ENCODE peak calls at places on chromosomes 4 and X, in seven cellular contexts. Q is transverse colon, G is prostate gland, P is endothelial cell of umbilical vein, F is sigmoid colon, A is GM12878, S is H1. X is an unnamed sample.

GRCh38 chr4:54433686-54434085 is 204.6 kb downstream of the PDGFRA start:
- DNase-seq in Q (no peak), G (no peak), P (peak), F (no peak), A (no peak), S (no peak), X (no peak)

GRCh38 chr4:124343711-124344110 is 368.8 kb downstream of the ANKRD50 start:
- DNase-seq in Q (no peak), G (no peak), P (no peak), F (no peak), A (no peak), S (no peak), X (no peak)

GRCh38 chrX:111282991-111283390 is 12.7 kb upstream of the CAPN6 start:
- DNase-seq in Q (no peak), G (no peak), P (no peak), F (no peak), A (no peak), S (no peak), X (no peak)

GRCh38 chrX:81996166-81996565 is 794.3 kb downstream of the SH3BGRL start:
- DNase-seq in Q (no peak), G (no peak), P (no peak), F (no peak), A (no peak), S (no peak), X (no peak)

GRCh38 chrX:140799216-140799615 is 89.7 kb downstream of the LINC00632 start:
- DNase-seq in Q (no peak), G (no peak), P (no peak), F (no peak), A (no peak), S (no peak), X (no peak)

GRCh38 chrX:130166503-130166777 is 799 bp upstream of the AIFM1 start:
- DNase-seq in Q (no peak), G (no peak), P (no peak), F (no peak), A (no peak), S (no peak), X (no peak)

GRCh38 chr4:3413217-3413671 is 28.5 kb upstream of the HGFAC start:
- DNase-seq in Q (no peak), G (no peak), P (no peak), F (peak), A (no peak), S (no peak), X (no peak)

GRCh38 chrX:153887385-153887784 is 1.4 kb upstream of the L1CAM start:
- DNase-seq in Q (no peak), G (no peak), P (no peak), F (no peak), A (no peak), S (no peak), X (no peak)

GRCh38 chr4:99633772-99634171 is 23.9 kb downstream of the C4orf54 start:
- DNase-seq in Q (no peak), G (no peak), P (no peak), F (no peak), A (no peak), S (no peak), X (no peak)

GRCh38 chr4:10066704-10067651 is 45.7 kb upstream of the SLC2A9 start:
- DNase-seq in Q (no peak), G (no peak), P (no peak), F (no peak), A (no peak), S (no peak), X (no peak)

GRCh38 chrX:38275615-38276014 is 51.7 kb downstream of the RPGR start:
- DNase-seq in Q (no peak), G (no peak), P (peak), F (no peak), A (peak), S (no peak), X (no peak)

GRCh38 chrX:13967636-13968035 is 62.1 kb downstream of the GEMIN8 start:
- DNase-seq in Q (no peak), G (no peak), P (no peak), F (no peak), A (no peak), S (no peak), X (no peak)

GRCh38 chr4:109576462-109576861 is 16.4 kb downstream of the MCUB start:
- DNase-seq in Q (no peak), G (no peak), P (peak), F (no peak), A (no peak), S (no peak), X (no peak)

GRCh38 chr4:16250665-16251365 is 24.5 kb upstream of the TAPT1 start:
- DNase-seq in Q (no peak), G (no peak), P (no peak), F (no peak), A (no peak), S (no peak), X (no peak)

GRCh38 chrX:40041915-40042314 is 55.8 kb downstream of the BCOR start:
- DNase-seq in Q (no peak), G (no peak), P (no peak), F (no peak), A (no peak), S (no peak), X (no peak)

GRCh38 chr4:14608630-14609029 is 393.7 kb upstream of the CPEB2 start:
- DNase-seq in Q (no peak), G (no peak), P (no peak), F (no peak), A (no peak), S (no peak), X (no peak)

GRCh38 chrX:1451676-1452496 is 823 bp downstream of the ASMTL start:
- DNase-seq in Q (peak), G (no peak), P (no peak), F (peak), A (no peak), S (no peak), X (no peak)

GRCh38 chr4:156672924-156673323 is 298.7 kb downstream of the PDGFC start:
- DNase-seq in Q (no peak), G (no peak), P (no peak), F (no peak), A (no peak), S (no peak), X (no peak)

GRCh38 chr4:138494931-138495330 is 252.8 kb upstream of the SLC7A11 start:
- DNase-seq in Q (no peak), G (no peak), P (peak), F (no peak), A (peak), S (peak), X (no peak)

GRCh38 chr4:137694138-137694537 is 161.8 kb upstream of the PCDH18 start:
- DNase-seq in Q (no peak), G (no peak), P (peak), F (no peak), A (no peak), S (no peak), X (no peak)

GRCh38 chr4:6109842-6110560 is 90.3 kb downstream of the JAKMIP1 start:
- DNase-seq in Q (peak), G (no peak), P (no peak), F (peak), A (no peak), S (peak), X (no peak)

GRCh38 chr4:142379277-142380051 is 466.6 kb downstream of the INPP4B start:
- DNase-seq in Q (no peak), G (peak), P (peak), F (no peak), A (no peak), S (no peak), X (no peak)

GRCh38 chr4:121514443-121514842 is 133.6 kb upstream of the QRFPR start:
- DNase-seq in Q (no peak), G (no peak), P (no peak), F (no peak), A (no peak), S (peak), X (no peak)

GRCh38 chr4:31236635-31237173 is 516.5 kb downstream of the PCDH7 start:
- DNase-seq in Q (no peak), G (no peak), P (no peak), F (no peak), A (no peak), S (no peak), X (no peak)

GRCh38 chrX:10677490-10677889 is 57.1 kb upstream of the MID1 start:
- DNase-seq in Q (no peak), G (no peak), P (no peak), F (peak), A (no peak), S (no peak), X (no peak)

GRCh38 chrX:20139966-20140365 is 1.7 kb downstream of the EIF1AX start:
- DNase-seq in Q (no peak), G (no peak), P (no peak), F (no peak), A (no peak), S (no peak), X (no peak)

GRCh38 chr4:74133786-74134499 is 24.0 kb upstream of the MTHFD2L start:
- DNase-seq in Q (peak), G (peak), P (peak), F (peak), A (peak), S (peak), X (no peak)

GRCh38 chr4:73450398-73451004 is 14.5 kb downstream of the AFP start:
- DNase-seq in Q (no peak), G (no peak), P (no peak), F (no peak), A (no peak), S (no peak), X (no peak)

GRCh38 chrX:136816970-136817369 is 36.2 kb upstream of the ARHGEF6 start:
- DNase-seq in Q (no peak), G (no peak), P (no peak), F (no peak), A (no peak), S (no peak), X (no peak)

GRCh38 chrX:634306-634958 is 3.8 kb downstream of the SHOX start:
- DNase-seq in Q (no peak), G (no peak), P (no peak), F (peak), A (no peak), S (no peak), X (no peak)

GRCh38 chr4:41232406-41232805 is 18.1 kb upstream of the APBB2 start:
- DNase-seq in Q (no peak), G (no peak), P (peak), F (no peak), A (no peak), S (no peak), X (no peak)

GRCh38 chrX:119755981-119756533 is 2.3 kb upstream of the SOWAHD start:
- DNase-seq in Q (peak), G (no peak), P (no peak), F (no peak), A (peak), S (no peak), X (peak)
- TF ChIP-seq POLR2AphosphoS5 in Q (no peak), G (no peak), P (no peak), F (no peak), A (no peak), S (no peak), X (no peak)

GRCh38 chr4:144738649-144739048 is 92.7 kb downstream of the HHIP start:
- DNase-seq in Q (no peak), G (no peak), P (no peak), F (no peak), A (no peak), S (no peak), X (no peak)
- TF ChIP-seq POLR2A in Q (no peak), G (no peak), P (no peak), F (no peak), A (no peak), S (no peak), X (no peak)

GRCh38 chr4:185108669-185109068 is 34.4 kb upstream of the SLC25A4 start:
- DNase-seq in Q (no peak), G (peak), P (no peak), F (no peak), A (no peak), S (no peak), X (no peak)
- TF ChIP-seq POLR2AphosphoS5 in Q (no peak), G (peak), P (no peak), F (no peak), A (no peak), S (no peak), X (no peak)

GRCh38 chrX:119736206-119736764 is 22.1 kb upstream of the SOWAHD start:
- DNase-seq in Q (no peak), G (no peak), P (no peak), F (no peak), A (no peak), S (no peak), X (no peak)

GRCh38 chrX:119735467-119735866 is 22.9 kb upstream of the SOWAHD start:
- DNase-seq in Q (no peak), G (no peak), P (no peak), F (no peak), A (no peak), S (no peak), X (no peak)

GRCh38 chrX:119729408-119730201 is 28.8 kb upstream of the SOWAHD start:
- DNase-seq in Q (peak), G (peak), P (peak), F (peak), A (peak), S (peak), X (no peak)

GRCh38 chrX:119734897-119735339 is 23.5 kb upstream of the SOWAHD start:
- DNase-seq in Q (peak), G (no peak), P (peak), F (peak), A (no peak), S (no peak), X (no peak)
- TF ChIP-seq POLR2A in Q (no peak), G (no peak), P (no peak), F (no peak), A (no peak), S (no peak), X (no peak)

GRCh38 chr4:157992038-157992706 is 180.7 kb downstream of the GASK1B start:
- DNase-seq in Q (no peak), G (peak), P (peak), F (no peak), A (no peak), S (no peak), X (no peak)
- TF ChIP-seq POLR2AphosphoS5 in Q (no peak), G (peak), P (no peak), F (peak), A (no peak), S (no peak), X (no peak)

GRCh38 chr4:151099226-151099975 is at the start of gene RPS3A:
- DNase-seq in Q (peak), G (peak), P (peak), F (peak), A (peak), S (peak), X (peak)
- TF ChIP-seq POLR2A in Q (peak), G (peak), P (peak), F (peak), A (peak), S (peak), X (peak)

GRCh38 chr4:76736434-76736833 is 161.5 kb downstream of the SOWAHB start:
- DNase-seq in Q (no peak), G (no peak), P (no peak), F (no peak), A (no peak), S (no peak), X (no peak)

GRCh38 chr4:76740866-76741662 is 156.9 kb downstream of the SOWAHB start:
- DNase-seq in Q (no peak), G (no peak), P (no peak), F (no peak), A (no peak), S (no peak), X (no peak)

GRCh38 chr4:76740192-76740591 is 157.8 kb downstream of the SOWAHB start:
- DNase-seq in Q (no peak), G (no peak), P (no peak), F (no peak), A (no peak), S (no peak), X (no peak)

GRCh38 chr4:76737180-76737579 is 160.8 kb downstream of the SOWAHB start:
- DNase-seq in Q (no peak), G (no peak), P (no peak), F (no peak), A (no peak), S (no peak), X (no peak)

DNA sequence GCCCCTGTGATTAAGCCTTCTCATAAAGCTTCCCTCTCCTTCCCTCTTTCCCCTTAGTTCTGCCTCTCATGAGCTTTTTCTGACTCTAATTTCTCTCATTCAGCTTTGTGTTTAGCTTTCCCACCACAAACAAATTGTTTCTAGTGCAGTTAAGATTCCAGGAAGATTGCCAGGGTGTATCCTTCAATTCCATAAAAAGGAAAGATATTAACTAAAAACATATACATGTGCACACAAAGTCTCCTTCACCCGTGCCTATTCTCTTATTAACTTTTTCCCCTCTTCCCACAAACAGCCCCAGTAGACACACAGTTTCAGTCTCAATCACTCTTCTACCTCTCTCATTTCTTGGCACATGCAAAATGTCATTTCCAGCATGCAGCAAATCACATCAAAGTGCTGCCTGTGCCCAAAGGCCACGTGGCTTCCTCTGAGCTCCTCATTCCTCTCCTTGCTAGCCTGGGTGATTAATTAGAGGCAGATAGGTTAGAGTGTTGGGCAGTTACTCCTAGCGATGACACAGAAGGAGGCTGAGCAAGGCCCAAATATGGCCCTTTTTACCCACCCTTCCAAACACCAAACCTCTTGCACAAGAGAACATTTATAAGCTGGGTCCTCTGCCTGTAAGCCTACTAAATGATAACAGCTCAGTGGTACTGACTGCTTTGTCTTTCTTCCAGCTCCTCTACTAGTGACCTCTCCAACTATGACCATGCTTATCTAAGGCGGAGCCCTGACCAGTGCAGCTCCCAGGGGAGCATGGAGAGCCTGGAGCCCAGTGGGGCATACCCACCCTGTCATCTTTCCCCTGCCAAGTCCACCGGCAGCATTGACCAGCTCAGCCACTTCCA is 159.6 kb downstream of the SOWAHB start:
- DNase-seq in Q (no peak), G (no peak), P (peak), F (peak), A (peak), S (no peak), X (no peak)
- TF ChIP-seq POLR2AphosphoS5 in Q (peak), G (no peak), P (no peak), F (peak), A (no peak), S (no peak), X (no peak)